ENCODE peak calls at places on chromosome 18, in seven cellular contexts. I is PC-9, U is occipital lobe, Z is ELR, P is NCI-H524 treated with DMSO at 0.1 percent for 48 hours, D is GM12865, C is caudate nucleus. R is an unnamed sample.

GRCh38 chr18:58967643-58968291 is 103.1 kb downstream of the ZNF532 start:
- DNase-seq in I (no peak), U (no peak), Z (no peak), C (no peak), D (no peak), P (peak), R (no peak)

GRCh38 chr18:58449366-58449935 is 179.4 kb downstream of the ALPK2 start:
- DNase-seq in U (no peak), I (peak), D (no peak), Z (peak), P (no peak), C (no peak), R (peak)

GRCh38 chr18:23363865-23364570 is 89.1 kb upstream of the RIOK3 start:
- DNase-seq in P (no peak), C (no peak), Z (no peak), U (no peak), I (no peak), D (no peak), R (no peak)

GRCh38 chr18:11260963-11261441 is 111.6 kb upstream of the PIEZO2 start:
- DNase-seq in I (no peak), C (no peak), D (no peak), Z (no peak), U (no peak), P (peak), R (no peak)

GRCh38 chr18:77019641-77020040 is 112.9 kb downstream of the MBP start:
- DNase-seq in C (no peak), Z (no peak), U (no peak), P (no peak), D (no peak), I (no peak), R (no peak)

GRCh38 chr18:56559044-56559443 is 79.3 kb downstream of the TXNL1 start:
- DNase-seq in I (no peak), Z (no peak), P (no peak), D (no peak), C (no peak), U (no peak), R (no peak)

GRCh38 chr18:60812921-60813320 is 440.3 kb upstream of the MC4R start:
- DNase-seq in D (no peak), C (no peak), Z (no peak), I (no peak), U (no peak), P (no peak), R (no peak)

GRCh38 chr18:47260138-47260923 is 8.9 kb upstream of the SKOR2 start:
- DNase-seq in Z (peak), U (no peak), C (no peak), P (no peak), I (no peak), D (peak), R (peak)

GRCh38 chr18:815353-815752 is 3.3 kb upstream of the YES1 start:
- DNase-seq in U (no peak), P (no peak), D (no peak), Z (no peak), C (no peak), I (no peak), R (no peak)

GRCh38 chr18:44651453-44651852 is 29.2 kb upstream of the SETBP1 start:
- DNase-seq in P (no peak), I (peak), U (no peak), Z (peak), D (no peak), C (no peak), R (peak)